ENCODE peak calls at places on chromosome 17, in six cellular contexts. B, L, I, F, Z and W are unnamed samples.

GRCh38 chr17:42016411-42016831 is 818 bp downstream of the DNAJC7 start:
- DNase-seq in B (no peak), Z (no peak), I (no peak), L (peak; percentile 37), F (peak; percentile 35), W (no peak)

GRCh38 chr17:44677136-44677535 is 12.4 kb downstream of the CCDC43 start:
- DNase-seq in B (no peak), Z (no peak), L (peak; percentile 12), F (no peak), I (no peak), W (no peak)

GRCh38 chr17:45264430-45264829 is 2.5 kb upstream of the SPATA32 start:
- DNase-seq in L (no peak), Z (no peak), F (no peak), I (no peak), B (no peak), W (no peak)

GRCh38 chr17:238964-239259 is 57.5 kb upstream of the DOC2B start:
- DNase-seq in I (peak; percentile 30), F (no peak), B (no peak), L (no peak), Z (no peak), W (no peak)

GRCh38 chr17:35577826-35578194 is 561 bp downstream of the PEX12 start:
- DNase-seq in F (no peak), Z (no peak), I (no peak), B (no peak), L (peak; percentile 50), W (no peak)

GRCh38 chr17:69175262-69175811 is 33.6 kb upstream of the ABCA6 start:
- DNase-seq in L (no peak), B (no peak), F (no peak), Z (no peak), I (no peak), W (no peak)

GRCh38 chr17:56136316-56136715 is 17.0 kb upstream of the ANKFN1 start:
- DNase-seq in F (no peak), I (no peak), L (no peak), B (no peak), Z (no peak), W (no peak)

GRCh38 chr17:33019161-33019560 is 27.5 kb downstream of the SPACA3 start:
- DNase-seq in F (no peak), L (no peak), B (no peak), I (no peak), Z (no peak), W (no peak)

GRCh38 chr17:64608571-64608981 is 53.5 kb downstream of the SMURF2 start:
- DNase-seq in I (no peak), Z (no peak), L (peak; percentile 68), B (no peak), F (peak; percentile 7), W (no peak)

GRCh38 chr17:71398706-71399620 is 721.9 kb upstream of the SOX9 start:
- DNase-seq in I (no peak), L (peak; percentile 36), F (no peak), B (no peak), Z (no peak), W (no peak)

GRCh38 chr17:78779848-78780247 is 2.2 kb downstream of the CYTH1 start:
- DNase-seq in I (no peak), L (no peak), F (peak; percentile 93), B (no peak), Z (no peak), W (peak; percentile 70)

GRCh38 chr17:27403480-27404005 is 52.7 kb upstream of the KSR1 start:
- DNase-seq in L (no peak), B (no peak), Z (no peak), I (peak; percentile 12), F (no peak), W (no peak)

GRCh38 chr17:36524428-36524876 is 10.2 kb downstream of the MYO19 start:
- DNase-seq in F (peak; percentile 37), Z (no peak), L (no peak), I (no peak), B (no peak), W (no peak)

GRCh38 chr17:57293077-57293476 is 36.8 kb downstream of the MSI2 start:
- DNase-seq in B (no peak), L (peak; percentile 40), F (no peak), I (no peak), Z (no peak), W (no peak)

GRCh38 chr17:67558740-67559380 is 158.9 kb upstream of the NOL11 start:
- DNase-seq in F (no peak), L (peak; percentile 36), I (no peak), Z (no peak), B (no peak), W (no peak)
- H3K27ac ChIP-seq in F (no peak overlapping the region), L (no peak overlapping the region), I (peak overlapping the region; percentile 42), Z (no peak overlapping the region), B (no peak overlapping the region), W (no peak overlapping the region)

GRCh38 chr17:66492080-66492479 is 189.7 kb downstream of the PRKCA start:
- DNase-seq in I (no peak), L (no peak), Z (no peak), F (no peak), B (no peak), W (no peak)

GRCh38 chr17:66492500-66493123 is 190.2 kb downstream of the PRKCA start:
- DNase-seq in F (no peak), B (no peak), I (no peak), Z (no peak), L (peak; percentile 53), W (no peak)

GRCh38 chr17:66493283-66494019 is 191.0 kb downstream of the PRKCA start:
- DNase-seq in B (no peak), Z (no peak), I (no peak), F (no peak), L (peak; percentile 88), W (no peak)

GRCh38 chr17:66495035-66495434 is 192.6 kb downstream of the PRKCA start:
- DNase-seq in F (no peak), L (no peak), Z (no peak), I (no peak), B (no peak), W (no peak)

GRCh38 chr17:66494023-66494803 is 191.8 kb downstream of the PRKCA start:
- DNase-seq in L (peak; percentile 94), B (peak; percentile 60), F (peak; percentile 28), I (no peak), Z (no peak), W (no peak)
- H3K4me3 ChIP-seq in L (peak overlapping the region; percentile 26), B (no peak overlapping the region), F (no peak overlapping the region), I (no peak overlapping the region), Z (no peak overlapping the region), W (no peak overlapping the region)

DNA sequence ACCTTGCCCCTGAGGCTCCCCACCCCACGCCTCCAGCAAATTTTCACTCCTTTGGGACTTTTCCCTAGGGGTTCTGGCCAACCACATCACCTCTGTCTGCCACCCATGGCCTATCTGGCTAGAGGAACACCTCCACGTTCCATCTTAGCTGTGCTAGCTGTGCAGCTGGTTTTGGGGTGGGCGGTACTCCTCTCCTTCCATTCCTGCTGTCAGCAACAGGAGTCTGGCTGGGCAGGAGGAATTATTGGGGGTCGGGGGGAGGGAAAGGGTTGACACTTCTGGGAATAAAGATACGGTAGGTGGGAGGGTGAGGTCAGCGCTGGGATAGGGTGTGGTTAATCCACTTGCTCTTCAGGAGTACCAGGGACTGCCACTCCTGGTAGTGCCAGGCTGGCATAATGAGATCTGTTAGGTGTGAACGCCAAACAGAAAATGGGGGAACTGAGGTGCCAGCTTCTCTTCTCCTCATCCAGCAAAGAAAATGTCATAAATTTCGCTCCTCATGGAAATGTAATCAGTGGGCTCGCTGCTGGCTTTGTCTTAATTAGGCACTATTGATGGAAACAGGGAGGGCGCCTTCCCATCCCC is 1.2 kb upstream of the DNAH2 start:
- DNase-seq in B (no peak), F (no peak), Z (no peak), L (no peak), I (no peak), W (no peak)
- H3K27me3 ChIP-seq in B (peaks cover 51% of the 10 kb centered on the region), F (peaks cover 33% of the 10 kb centered on the region), Z (peaks cover 19% of the 10 kb centered on the region), L (peaks cover 41% of the 10 kb centered on the region), I (no peaks in the 10 kb centered on the region), W (peaks cover 6% of the 10 kb centered on the region)

GRCh38 chr17:1493291-1493980 is 950 bp upstream of the MYO1C start:
- DNase-seq in Z (peak; percentile 37), B (no peak), F (no peak), I (no peak), L (no peak), W (no peak)

GRCh38 chr17:1494736-1495253 is 2.3 kb upstream of the MYO1C start:
- DNase-seq in B (no peak), I (no peak), Z (no peak), L (no peak), F (no peak), W (no peak)

GRCh38 chr17:1494203-1494602 is 1.7 kb upstream of the MYO1C start:
- DNase-seq in B (no peak), I (no peak), F (no peak), Z (no peak), L (no peak), W (no peak)

GRCh38 chr17:1496814-1497325 is 4.4 kb upstream of the MYO1C start:
- DNase-seq in I (no peak), B (no peak), F (no peak), L (no peak), Z (no peak), W (no peak)

DNA sequence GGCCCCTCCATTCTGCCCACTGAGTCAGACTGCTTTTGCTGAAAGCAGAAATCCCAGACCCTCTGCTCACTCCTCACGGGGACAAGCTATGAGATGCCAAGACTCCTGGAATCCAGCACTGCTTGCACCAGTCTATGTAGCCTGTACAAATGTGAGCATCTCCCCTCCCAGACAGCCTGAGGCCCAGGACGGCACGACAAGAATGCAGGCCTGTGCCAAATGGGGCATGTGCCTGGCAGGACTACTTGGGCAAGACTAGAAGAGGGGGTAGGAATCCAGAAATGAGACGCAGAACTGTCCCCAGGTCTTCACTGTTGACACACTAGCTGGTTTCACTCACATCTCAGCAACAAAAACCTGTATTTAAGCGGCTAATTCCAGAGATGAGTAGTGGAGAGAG is 2.8 kb upstream of the MYO1C start:
- DNase-seq in Z (no peak), B (no peak), F (no peak), L (no peak), I (no peak), W (no peak)
- H3K27ac ChIP-seq in Z (no peak overlapping the region), B (no peak overlapping the region), F (no peak overlapping the region), L (no peak overlapping the region), I (no peak overlapping the region), W (no peak overlapping the region)

GRCh38 chr17:77470800-77471733 is 330.3 kb downstream of the SEC14L1 start:
- DNase-seq in L (peak; percentile 69), I (no peak), Z (no peak), F (no peak), B (no peak), W (no peak)
- H3K4me3 ChIP-seq in L (peak overlapping the region; percentile 49), I (no peak overlapping the region), Z (no peak overlapping the region), F (peak overlapping the region; percentile 33), B (no peak overlapping the region), W (peak overlapping the region; percentile 15)

DNA sequence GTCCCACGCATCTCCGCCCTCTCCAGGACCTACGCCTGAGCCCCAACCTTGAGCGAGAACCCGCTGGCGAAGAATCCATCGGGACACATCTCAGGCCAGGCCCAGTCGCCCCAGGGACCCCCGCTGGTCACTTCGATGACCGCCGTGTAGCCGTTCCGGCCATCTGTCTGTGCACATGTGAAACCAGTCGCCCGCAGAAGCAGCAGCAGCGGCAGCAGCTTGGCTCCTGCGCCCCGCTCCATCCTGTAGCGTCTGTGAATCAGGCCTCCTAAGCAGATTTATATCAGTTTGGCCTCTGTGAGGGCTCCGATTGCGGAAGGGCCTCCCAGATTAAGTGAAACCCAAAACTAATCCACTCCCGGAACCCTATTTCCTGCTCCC is at the start of gene VMO1:
- DNase-seq in L (no peak), I (peak; percentile 47), Z (peak; percentile 55), F (no peak), B (no peak), W (no peak)
- H3K27me3 ChIP-seq in L (peaks cover 8% of the 10 kb centered on the region), I (no peaks in the 10 kb centered on the region), Z (no peaks in the 10 kb centered on the region), F (peaks cover 22% of the 10 kb centered on the region), B (peaks cover 40% of the 10 kb centered on the region), W (peaks cover 3% of the 10 kb centered on the region)